ENCODE peak calls at places on chromosome 4, in five cellular contexts. J is A549, P is GM12878, W is K562, H is HepG2. V is an unnamed sample.

GRCh38 chr4:184328022-184328736 is 110.5 kb upstream of the ENPP6 start:
- DNase-seq in J (no peak), P (peak), W (no peak), H (no peak), V (no peak)

GRCh38 chr4:40886931-40887330 is 137.2 kb downstream of the NSUN7 start:
- DNase-seq in J (no peak), P (no peak), W (no peak), H (no peak), V (no peak)

GRCh38 chr4:26217961-26218676 is 102.7 kb upstream of the RBPJ start:
- DNase-seq in J (no peak), P (peak), W (no peak), H (no peak), V (no peak)

GRCh38 chr4:37682701-37683401 is 3.3 kb downstream of the RELL1 start:
- DNase-seq in J (peak), P (peak), W (no peak), H (peak), V (no peak)

GRCh38 chr4:86749121-86749520 is 100.1 kb downstream of the SLC10A6 start:
- DNase-seq in J (no peak), P (no peak), W (no peak), H (no peak), V (no peak)

GRCh38 chr4:150217192-150217591 is 138.9 kb downstream of the DCLK2 start:
- DNase-seq in J (peak), P (no peak), W (no peak), H (peak), V (peak)

GRCh38 chr4:113761682-113762060 is at the start of gene CAMK2D:
- DNase-seq in J (peak), P (peak), W (no peak), H (peak), V (peak)

GRCh38 chr4:142044271-142044670 is 407.9 kb downstream of the IL15 start:
- DNase-seq in J (no peak), P (no peak), W (no peak), H (no peak), V (peak)

GRCh38 chr4:80006935-80007744 is 65.9 kb downstream of the ANTXR2 start:
- DNase-seq in J (no peak), P (no peak), W (no peak), H (peak), V (peak)

GRCh38 chr4:82201805-82202636 is 171.8 kb downstream of the HNRNPD start:
- DNase-seq in J (peak), P (no peak), W (peak), H (peak), V (peak)

GRCh38 chr4:162457071-162457865 is 293.5 kb upstream of the FSTL5 start:
- DNase-seq in J (no peak), P (no peak), W (no peak), H (no peak), V (no peak)

GRCh38 chr4:174461438-174462106 is 60.7 kb downstream of the HPGD start:
- DNase-seq in J (peak), P (no peak), W (no peak), H (peak), V (no peak)

GRCh38 chr4:1597021-1597931 is 86.8 kb downstream of the FAM53A start:
- DNase-seq in J (no peak), P (no peak), W (no peak), H (no peak), V (no peak)

GRCh38 chr4:140061194-140061593 is 92.8 kb downstream of the MAML3 start:
- DNase-seq in J (peak), P (no peak), W (no peak), H (peak), V (peak)

GRCh38 chr4:146442801-146443200 is 78.9 kb downstream of the SLC10A7 start:
- DNase-seq in J (no peak), P (no peak), W (no peak), H (no peak), V (peak)

GRCh38 chr4:98027827-98028226 is 115.4 kb downstream of the STPG2 start:
- DNase-seq in J (peak), P (no peak), W (no peak), H (no peak), V (no peak)

GRCh38 chr4:2763511-2763967 is 7.4 kb upstream of the TNIP2 start:
- DNase-seq in J (no peak), P (no peak), W (peak), H (no peak), V (no peak)

GRCh38 chr4:44157611-44158277 is 290.9 kb downstream of the KCTD8 start:
- DNase-seq in J (no peak), P (no peak), W (no peak), H (peak), V (peak)

GRCh38 chr4:123102897-123103489 is 180.6 kb upstream of the NUDT6 start:
- DNase-seq in J (peak), P (no peak), W (peak), H (peak), V (peak)

GRCh38 chr4:83858121-83858520 is 322.2 kb downstream of the GPAT3 start:
- DNase-seq in J (peak), P (no peak), W (no peak), H (no peak), V (peak)

GRCh38 chr4:110508827-110509446 is 33.0 kb downstream of the ENPEP start:
- DNase-seq in J (peak), P (no peak), W (no peak), H (no peak), V (peak)

GRCh38 chr4:186149872-186150271 is 41.5 kb upstream of the CYP4V2 start:
- DNase-seq in J (peak), P (no peak), W (no peak), H (peak), V (no peak)

GRCh38 chr4:148152868-148153630 is 289.2 kb downstream of the NR3C2 start:
- DNase-seq in J (no peak), P (no peak), W (no peak), H (no peak), V (no peak)

GRCh38 chr4:102454981-102455690 is 46.0 kb upstream of the NFKB1 start:
- DNase-seq in J (no peak), P (no peak), W (no peak), H (no peak), V (no peak)

GRCh38 chr4:125732682-125733081 is 417.9 kb downstream of the FAT4 start:
- DNase-seq in J (no peak), P (no peak), W (no peak), H (no peak), V (no peak)

GRCh38 chr4:15182600-15183222 is 180.4 kb downstream of the CPEB2 start:
- DNase-seq in J (no peak), P (no peak), W (no peak), H (no peak), V (no peak)

GRCh38 chr4:117400039-117400835 is 314.9 kb upstream of the TRAM1L1 start:
- DNase-seq in J (peak), P (no peak), W (no peak), H (peak), V (peak)

GRCh38 chr4:2767046-2767704 is 11.0 kb upstream of the TNIP2 start:
- DNase-seq in J (no peak), P (no peak), W (no peak), H (no peak), V (no peak)

GRCh38 chr4:43456383-43456782 is 563.9 kb downstream of the GRXCR1 start:
- DNase-seq in J (no peak), P (no peak), W (no peak), H (no peak), V (peak)

GRCh38 chr4:105455182-105455581 is 18.7 kb downstream of the PPA2 start:
- DNase-seq in J (no peak), P (no peak), W (no peak), H (no peak), V (no peak)

GRCh38 chr4:1799364-1799996 is 6.4 kb downstream of the FGFR3 start:
- DNase-seq in J (no peak), P (no peak), W (no peak), H (no peak), V (no peak)

GRCh38 chr4:56650259-56651070 is 30.6 kb downstream of the HOPX start:
- DNase-seq in J (no peak), P (no peak), W (no peak), H (no peak), V (no peak)

GRCh38 chr4:175457956-175458355 is 354.1 kb downstream of the GPM6A start:
- DNase-seq in J (no peak), P (no peak), W (no peak), H (no peak), V (no peak)

GRCh38 chr4:44186096-44186849 is 262.3 kb downstream of the KCTD8 start:
- DNase-seq in J (no peak), P (no peak), W (no peak), H (no peak), V (no peak)

GRCh38 chr4:47835489-47835888 is 2.4 kb downstream of the CORIN start:
- DNase-seq in J (no peak), P (no peak), W (no peak), H (no peak), V (peak)

GRCh38 chr4:47836655-47837581 is 949 bp downstream of the CORIN start:
- DNase-seq in J (peak), P (no peak), W (peak), H (peak), V (peak)

GRCh38 chr4:47839259-47839658 is 1.4 kb upstream of the CORIN start:
- DNase-seq in J (peak), P (peak), W (no peak), H (no peak), V (peak)

GRCh38 chr4:47838445-47838844 is 578 bp upstream of the CORIN start:
- DNase-seq in J (no peak), P (no peak), W (no peak), H (no peak), V (no peak)

GRCh38 chr4:47837582-47838294 is at the start of gene CORIN:
- DNase-seq in J (no peak), P (no peak), W (no peak), H (no peak), V (no peak)
- TF ChIP-seq BHLHE40 in J (no peak), P (no peak), W (no peak), H (no peak), V (no peak)

GRCh38 chr4:133377286-133377685 is 228.2 kb downstream of the PCDH10 start:
- DNase-seq in J (no peak), P (no peak), W (no peak), H (no peak), V (no peak)

GRCh38 chr4:133372699-133373098 is 223.6 kb downstream of the PCDH10 start:
- DNase-seq in J (no peak), P (no peak), W (no peak), H (no peak), V (no peak)
- TF ChIP-seq RAD21 in J (no peak), P (no peak), W (no peak), H (no peak), V (no peak)

GRCh38 chr4:137510866-137511265 is 21.4 kb downstream of the PCDH18 start:
- DNase-seq in J (peak), P (no peak), W (no peak), H (no peak), V (peak)
- TF ChIP-seq USF2 in J (no peak), P (no peak), W (no peak), H (no peak), V (no peak)

GRCh38 chr4:29307755-29308154 is 1412.4 kb upstream of the PCDH7 start:
- DNase-seq in J (no peak), P (no peak), W (no peak), H (no peak), V (no peak)

GRCh38 chr4:29307256-29307655 is 1412.9 kb upstream of the PCDH7 start:
- DNase-seq in J (no peak), P (no peak), W (no peak), H (no peak), V (no peak)

GRCh38 chr4:29310252-29310651 is 1409.9 kb upstream of the PCDH7 start:
- DNase-seq in J (no peak), P (no peak), W (no peak), H (no peak), V (peak)

GRCh38 chr4:29311231-29311630 is 1408.9 kb upstream of the PCDH7 start:
- DNase-seq in J (no peak), P (no peak), W (no peak), H (no peak), V (peak)

DNA sequence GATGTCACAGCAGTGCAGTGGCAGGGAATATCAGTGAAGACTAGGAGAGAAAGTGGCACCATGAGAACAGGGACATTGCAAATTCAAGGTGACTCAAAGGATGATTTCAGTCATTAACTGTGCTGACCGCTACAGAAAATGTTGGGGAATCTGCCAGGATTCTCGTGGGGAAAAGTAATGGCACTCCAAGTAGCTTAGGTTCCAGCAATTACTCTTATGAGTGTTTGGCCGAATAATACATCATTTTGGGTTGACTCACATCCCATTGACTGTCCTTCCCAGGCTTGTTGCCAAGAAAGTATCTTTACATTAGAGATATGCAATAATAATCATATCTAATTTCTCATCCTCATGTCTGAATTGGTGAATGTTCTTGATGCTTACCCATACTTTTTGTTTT is 1411.1 kb upstream of the PCDH7 start:
- DNase-seq in J (no peak), P (no peak), W (no peak), H (no peak), V (peak)
- TF ChIP-seq BHLHE40 in J (no peak), P (no peak), W (no peak), H (no peak), V (no peak)